ENCODE peak calls at places on chromosomes 3 and 15, in six cellular contexts. One of them, this sample, is unnamed.

GRCh38 chr3:150666167-150666566 is 37.6 kb downstream of the ERICH6 start:
- DNase-seq in colonic mucosa: no peak
- DNase-seq in fibroblast of the conjunctiva: no peak
- DNase-seq in memory B cell: no peak
- DNase-seq in lower leg skin: no peak
- DNase-seq in H7: no peak
- DNase-seq in this sample: no peak

GRCh38 chr15:101635944-101636727 is 16.0 kb downstream of the TM2D3 start:
- DNase-seq in memory B cell: no peak
- DNase-seq in fibroblast of the conjunctiva: no peak
- DNase-seq in H7: no peak
- DNase-seq in lower leg skin: no peak
- DNase-seq in colonic mucosa: no peak
- DNase-seq in this sample: no peak

GRCh38 chr3:31533169-31533870 is 595 bp downstream of the STT3B start:
- DNase-seq in colonic mucosa: peak
- DNase-seq in lower leg skin: peak
- DNase-seq in H7: peak
- DNase-seq in memory B cell: peak
- DNase-seq in fibroblast of the conjunctiva: no peak
- DNase-seq in this sample: peak

GRCh38 chr3:109257269-109257668 is 59.0 kb downstream of the DPPA2 start:
- DNase-seq in memory B cell: no peak
- DNase-seq in fibroblast of the conjunctiva: peak
- DNase-seq in H7: no peak
- DNase-seq in colonic mucosa: no peak
- DNase-seq in lower leg skin: no peak
- DNase-seq in this sample: no peak

GRCh38 chr3:127589600-127590281 is 792 bp downstream of the TPRA1 start:
- DNase-seq in memory B cell: no peak
- DNase-seq in lower leg skin: peak
- DNase-seq in H7: peak
- DNase-seq in fibroblast of the conjunctiva: no peak
- DNase-seq in colonic mucosa: peak
- DNase-seq in this sample: no peak

GRCh38 chr15:96448923-96449322 is 118.4 kb downstream of the NR2F2 start:
- DNase-seq in lower leg skin: no peak
- DNase-seq in memory B cell: no peak
- DNase-seq in H7: no peak
- DNase-seq in fibroblast of the conjunctiva: no peak
- DNase-seq in colonic mucosa: no peak
- DNase-seq in this sample: no peak

GRCh38 chr3:55409802-55410201 is 77.3 kb downstream of the WNT5A start:
- DNase-seq in fibroblast of the conjunctiva: no peak
- DNase-seq in H7: no peak
- DNase-seq in lower leg skin: no peak
- DNase-seq in memory B cell: no peak
- DNase-seq in colonic mucosa: no peak
- DNase-seq in this sample: no peak

GRCh38 chr3:115581347-115582135 is 41.8 kb upstream of the GAP43 start:
- DNase-seq in H7: no peak
- DNase-seq in fibroblast of the conjunctiva: peak
- DNase-seq in memory B cell: no peak
- DNase-seq in lower leg skin: no peak
- DNase-seq in colonic mucosa: no peak
- DNase-seq in this sample: no peak

GRCh38 chr15:98899266-98900021 is 108.1 kb downstream of the PGPEP1L start:
- DNase-seq in memory B cell: no peak
- DNase-seq in colonic mucosa: no peak
- DNase-seq in H7: no peak
- DNase-seq in lower leg skin: no peak
- DNase-seq in fibroblast of the conjunctiva: no peak
- DNase-seq in this sample: no peak

GRCh38 chr15:71112429-71112828 is 2.8 kb upstream of the THSD4 start:
- DNase-seq in colonic mucosa: no peak
- DNase-seq in lower leg skin: no peak
- DNase-seq in memory B cell: no peak
- DNase-seq in fibroblast of the conjunctiva: no peak
- DNase-seq in H7: no peak
- DNase-seq in this sample: no peak

GRCh38 chr15:39438795-39439577 is 141.9 kb upstream of the THBS1 start:
- DNase-seq in lower leg skin: no peak
- DNase-seq in colonic mucosa: no peak
- DNase-seq in H7: no peak
- DNase-seq in fibroblast of the conjunctiva: no peak
- DNase-seq in memory B cell: no peak
- DNase-seq in this sample: no peak

GRCh38 chr3:39879581-39879980 is 70.2 kb downstream of the MYRIP start:
- DNase-seq in lower leg skin: no peak
- DNase-seq in fibroblast of the conjunctiva: no peak
- DNase-seq in memory B cell: no peak
- DNase-seq in H7: no peak
- DNase-seq in colonic mucosa: no peak
- DNase-seq in this sample: no peak

GRCh38 chr15:50562735-50563640 is 16.5 kb upstream of the USP50 start:
- DNase-seq in fibroblast of the conjunctiva: no peak
- DNase-seq in lower leg skin: no peak
- DNase-seq in H7: no peak
- DNase-seq in colonic mucosa: no peak
- DNase-seq in memory B cell: no peak
- DNase-seq in this sample: no peak

GRCh38 chr3:64039972-64040733 is 16.9 kb upstream of the PSMD6 start:
- DNase-seq in lower leg skin: no peak
- DNase-seq in memory B cell: no peak
- DNase-seq in H7: no peak
- DNase-seq in fibroblast of the conjunctiva: no peak
- DNase-seq in colonic mucosa: no peak
- DNase-seq in this sample: peak

GRCh38 chr15:40266828-40267304 is 16.0 kb downstream of the ANKRD63 start:
- DNase-seq in fibroblast of the conjunctiva: peak
- DNase-seq in memory B cell: no peak
- DNase-seq in H7: peak
- DNase-seq in lower leg skin: no peak
- DNase-seq in colonic mucosa: no peak
- DNase-seq in this sample: no peak

GRCh38 chr3:123449986-123450474 is 1.1 kb upstream of the ADCY5 start:
- DNase-seq in memory B cell: no peak
- DNase-seq in colonic mucosa: no peak
- DNase-seq in fibroblast of the conjunctiva: no peak
- DNase-seq in lower leg skin: no peak
- DNase-seq in H7: peak
- DNase-seq in this sample: no peak

GRCh38 chr15:51973220-51973619 is 1.6 kb upstream of the LEO1 start:
- DNase-seq in lower leg skin: no peak
- DNase-seq in memory B cell: no peak
- DNase-seq in H7: no peak
- DNase-seq in fibroblast of the conjunctiva: no peak
- DNase-seq in colonic mucosa: no peak
- DNase-seq in this sample: no peak

This sample was measured in naive B cell.